ENCODE peak calls at places on chromosomes 11 and 22, in ten cellular contexts. R is IMR-90, B is stomach, Q is upper lobe of left lung, H is HCT116, D is esophagus squamous epithelium, C is spleen, K is ovary, X is esophagus muscularis mucosa, W is sigmoid colon. T is an unnamed sample.

GRCh38 chr22:20192972-20193760 is 42.3 kb upstream of the CCDC188 start:
- DNase-seq in X (no peak), B (no peak), C (no peak), Q (peak; percentile 19), R (no peak), H (no peak), W (no peak), K (no peak), D (no peak), T (no peak)

GRCh38 chr11:128318856-128319474 is 268.4 kb downstream of the ETS1 start:
- DNase-seq in H (no peak), B (no peak), D (no peak), X (peak; percentile 31), K (no peak), R (peak; percentile 44), C (no peak), W (no peak), Q (no peak), T (no peak)

GRCh38 chr11:42232655-42233054 is 773.2 kb upstream of the LRRC4C start:
- DNase-seq in W (no peak), Q (no peak), D (no peak), R (no peak), C (no peak), B (no peak), K (no peak), H (no peak), X (no peak), T (no peak)

GRCh38 chr11:94666792-94667721 is 99.9 kb downstream of the PIWIL4 start:
- DNase-seq in C (no peak), H (no peak), R (no peak), Q (no peak), X (no peak), B (no peak), K (no peak), D (no peak), W (no peak), T (no peak)

GRCh38 chr11:31643831-31644230 is 134.3 kb downstream of the ELP4 start:
- DNase-seq in B (no peak), X (no peak), D (no peak), K (no peak), Q (no peak), R (peak; percentile 67), H (no peak), C (no peak), W (no peak), T (no peak)

GRCh38 chr22:50606126-50606525 is 5.5 kb downstream of the MAPK8IP2 start:
- DNase-seq in R (no peak), K (no peak), D (no peak), C (no peak), Q (no peak), H (no peak), W (peak; percentile 59), B (no peak), X (no peak), T (no peak)

GRCh38 chr11:34114471-34114870 is 9.0 kb downstream of the NAT10 start:
- DNase-seq in C (no peak), K (no peak), W (no peak), B (no peak), X (no peak), H (no peak), Q (no peak), R (no peak), D (no peak), T (no peak)

GRCh38 chr11:86594746-86595145 is 77.7 kb downstream of the ME3 start:
- DNase-seq in K (no peak), H (no peak), R (peak; percentile 71), Q (no peak), B (no peak), W (no peak), D (no peak), X (no peak), C (no peak), T (no peak)

GRCh38 chr11:64055077-64055476 is 19.3 kb downstream of the FLRT1 start:
- DNase-seq in R (no peak), X (no peak), B (no peak), C (no peak), K (no peak), Q (peak; percentile 44), D (no peak), W (no peak), H (no peak), T (no peak)

GRCh38 chr11:130872102-130872501 is 44.2 kb downstream of the SNX19 start:
- DNase-seq in C (no peak), H (no peak), B (no peak), R (no peak), K (no peak), W (no peak), X (no peak), Q (no peak), D (no peak), T (no peak)

GRCh38 chr11:79973701-79974626 is 533.1 kb upstream of the TENM4 start:
- DNase-seq in D (no peak), C (no peak), W (no peak), H (no peak), K (no peak), R (peak; percentile 31), Q (no peak), B (no peak), X (no peak), T (no peak)

GRCh38 chr22:36328635-36329216 is 59.0 kb downstream of the MYH9 start:
- DNase-seq in B (peak; percentile 61), R (peak; percentile 96), K (peak; percentile 66), C (peak; percentile 85), W (peak; percentile 94), X (no peak), D (no peak), H (no peak), Q (peak; percentile 62), T (no peak)

GRCh38 chr11:21511835-21512440 is 680.9 kb upstream of the ANO5 start:
- DNase-seq in C (no peak), D (no peak), H (peak; percentile 3), K (no peak), Q (no peak), X (no peak), B (peak; percentile 68), R (no peak), W (no peak), T (no peak)

GRCh38 chr22:35995772-35996171 is 32.9 kb downstream of the RBFOX2 start:
- DNase-seq in C (no peak), X (peak; percentile 94), D (no peak), R (peak; percentile 99), B (peak; percentile 50), W (peak; percentile 95), K (peak; percentile 88), H (no peak), Q (no peak), T (peak; percentile 93)

GRCh38 chr22:25928038-25928437 is 186.1 kb downstream of the MYO18B start:
- DNase-seq in X (no peak), C (no peak), W (no peak), D (no peak), R (no peak), B (no peak), H (no peak), Q (no peak), K (no peak), T (no peak)

DNA sequence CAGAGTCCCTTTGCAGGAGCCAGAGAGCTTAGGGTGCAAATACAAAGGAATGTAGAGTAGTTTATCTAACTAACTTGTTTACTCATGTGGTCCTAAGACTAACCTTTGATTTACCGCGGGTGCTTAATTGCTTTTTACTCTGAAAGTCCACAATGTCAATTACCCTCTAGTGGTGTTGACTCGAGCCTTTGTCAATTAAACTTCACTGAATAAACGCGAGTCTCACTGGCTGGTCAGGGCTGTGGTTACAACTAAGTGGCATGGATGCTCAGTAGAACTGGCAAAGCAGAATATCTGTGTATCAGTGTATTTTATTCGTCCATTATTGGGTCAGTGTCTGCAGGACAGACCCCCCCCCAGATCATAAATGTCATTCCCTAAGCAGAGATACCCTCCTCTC is 181.7 kb downstream of the OR4C45 start:
- DNase-seq in H (no peak), X (peak; percentile 55), C (no peak), B (no peak), D (no peak), Q (no peak), W (no peak), K (no peak), R (no peak), T (no peak)
- TF ChIP-seq POLR2A in H (no peak), X (no peak), C (no peak), B (no peak), D (no peak), Q (no peak), W (no peak), K (no peak), R (no peak), T (no peak)

DNA sequence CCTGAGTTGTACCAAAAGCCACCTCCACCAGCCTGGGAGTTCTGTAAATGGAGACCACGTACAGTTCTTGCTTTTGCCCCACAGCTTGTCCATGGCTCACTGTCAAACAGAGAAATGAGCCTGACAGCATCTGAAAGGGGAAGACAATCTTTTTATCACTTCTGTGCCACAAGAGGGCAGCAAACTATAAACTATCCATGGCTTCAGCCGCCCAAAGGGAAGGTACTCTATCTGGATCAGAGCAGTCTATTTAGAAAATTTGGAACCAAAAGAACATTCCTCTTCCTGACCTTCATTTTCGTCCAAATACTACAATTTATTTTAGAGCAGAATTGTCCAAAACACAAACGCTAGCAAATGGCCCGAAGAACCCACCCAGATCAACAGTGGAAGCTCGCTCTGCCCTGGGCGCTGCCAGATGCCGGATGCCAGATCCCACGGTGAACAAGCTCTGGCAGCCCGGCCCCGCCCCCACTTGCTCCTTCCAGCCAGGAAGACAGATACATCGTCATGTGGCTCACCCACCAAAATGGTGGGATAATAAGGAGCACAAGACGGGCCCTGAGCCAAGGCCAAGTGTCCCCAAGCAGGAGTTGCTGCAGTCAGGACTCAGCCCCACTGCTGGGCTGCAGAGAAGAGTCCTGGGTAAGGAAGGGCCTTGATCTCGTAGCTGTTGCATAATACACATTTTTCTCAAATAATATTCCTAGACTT is 23.9 kb upstream of the SCGB1A1 start:
- DNase-seq in K (peak; percentile 86), B (peak; percentile 57), Q (peak; percentile 88), C (peak; percentile 84), D (no peak), H (peak; percentile 61), W (peak; percentile 94), R (peak; percentile 80), X (no peak), T (no peak)
- H3K27ac ChIP-seq in K (peak overlapping the region; percentile 75), B (peak overlapping the region; percentile 54), Q (peak overlapping the region; percentile 45), C (peak overlapping the region; percentile 68), D (peak overlapping the region; percentile 86), H (no peak overlapping the region), W (peak overlapping the region; percentile 82), R (peak overlapping the region; percentile 54), X (peak overlapping the region; percentile 78), T (peak overlapping the region; percentile 75)

GRCh38 chr11:76233936-76234703 is 27.8 kb upstream of the WNT11 start:
- DNase-seq in H (no peak), K (peak; percentile 54), D (no peak), R (no peak), B (no peak), C (peak; percentile 87), W (peak; percentile 89), Q (no peak), X (no peak), T (no peak)
- TF ChIP-seq POLR2A in H (no peak), K (peak; percentile 20), D (no peak), R (no peak), B (no peak), C (no peak), W (no peak), Q (no peak), X (no peak), T (peak; percentile 35)

DNA sequence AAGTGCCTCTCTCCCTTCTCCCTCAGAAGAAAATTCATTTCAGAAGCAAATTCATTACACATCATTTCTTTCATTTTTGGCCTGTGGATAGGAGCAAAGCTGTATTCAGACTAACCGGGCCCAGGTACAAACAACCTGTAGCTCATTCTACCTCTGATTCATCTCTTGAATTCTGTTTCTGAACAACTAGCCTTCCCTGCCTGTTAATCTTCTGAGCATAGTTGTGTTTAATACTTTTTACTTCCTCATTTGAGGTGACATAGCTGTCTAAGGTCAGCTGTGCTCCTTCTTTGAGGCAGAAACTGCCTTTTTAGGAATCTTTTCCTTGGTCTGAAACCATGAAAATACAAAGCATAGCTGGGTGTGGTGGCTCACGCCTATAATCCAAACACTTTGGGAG is 12.6 kb upstream of the IL18BP start:
- DNase-seq in B (no peak), W (no peak), D (no peak), C (no peak), R (no peak), K (no peak), Q (no peak), H (no peak), X (no peak), T (no peak)
- H3K27ac ChIP-seq in B (no peak overlapping the region), W (no peak overlapping the region), D (no peak overlapping the region), C (peak overlapping the region; percentile 49), R (no peak overlapping the region), K (no peak overlapping the region), Q (no peak overlapping the region), H (no peak overlapping the region), X (no peak overlapping the region), T (no peak overlapping the region)

T was measured in vagina.